ENCODE peak calls at places on chromosomes 3 and 15, in nine cellular contexts. L, X, G, O, U, B, C, E and Z are unnamed samples.

GRCh38 chr3:13623101-13623654 is 74.3 kb downstream of the FBLN2 start:
- DNase-seq in L (no peak), X (no peak), G (no peak), O (no peak), U (no peak), B (no peak), C (no peak), E (no peak), Z (no peak)

GRCh38 chr3:99945328-99945995 is 127.8 kb downstream of the CMSS1 start:
- DNase-seq in L (no peak), X (no peak), G (no peak), O (no peak), U (no peak), B (no peak), C (no peak), E (no peak), Z (peak)

GRCh38 chr3:179666436-179667035 is 13.7 kb downstream of the USP13 start:
- DNase-seq in L (no peak), X (no peak), G (no peak), O (no peak), U (peak), B (no peak), C (no peak), E (no peak), Z (no peak)

GRCh38 chr3:61381745-61382392 is 130.6 kb upstream of the FHIT start:
- DNase-seq in L (no peak), X (no peak), G (peak), O (no peak), U (no peak), B (peak), C (no peak), E (peak), Z (peak)

GRCh38 chr3:68402519-68402918 is 529.8 kb downstream of the TAFA4 start:
- DNase-seq in L (no peak), X (no peak), G (no peak), O (no peak), U (no peak), B (no peak), C (no peak), E (no peak), Z (no peak)

GRCh38 chr3:83926291-83926690 is 1032.5 kb upstream of the CADM2 start:
- DNase-seq in L (no peak), X (no peak), G (no peak), O (no peak), U (no peak), B (no peak), C (no peak), E (no peak), Z (peak)

GRCh38 chr15:85500729-85501128 is 120.3 kb downstream of the AKAP13 start:
- DNase-seq in L (no peak), X (no peak), G (no peak), O (no peak), U (no peak), B (no peak), C (no peak), E (no peak), Z (no peak)

GRCh38 chr3:168117059-168117458 is 21.3 kb upstream of the GOLIM4 start:
- DNase-seq in L (no peak), X (no peak), G (no peak), O (no peak), U (no peak), B (no peak), C (no peak), E (no peak), Z (peak)

GRCh38 chr3:193403307-193403706 is 24.8 kb upstream of the ATP13A5 start:
- DNase-seq in L (no peak), X (no peak), G (no peak), O (no peak), U (no peak), B (no peak), C (no peak), E (no peak), Z (no peak)

GRCh38 chr3:159186581-159186980 is 384.7 kb downstream of the MFSD1 start:
- DNase-seq in L (no peak), X (no peak), G (no peak), O (no peak), U (no peak), B (no peak), C (no peak), E (no peak), Z (no peak)

GRCh38 chr15:80780416-80781221 is 1.4 kb downstream of the CEMIP start:
- DNase-seq in L (no peak), X (peak), G (peak), O (no peak), U (peak), B (no peak), C (no peak), E (peak), Z (peak)

GRCh38 chr3:33808559-33808958 is 10.1 kb downstream of the PDCD6IP start:
- DNase-seq in L (no peak), X (no peak), G (no peak), O (no peak), U (no peak), B (no peak), C (no peak), E (peak), Z (no peak)

GRCh38 chr15:89486726-89487050 is 9.7 kb downstream of the RHCG start:
- DNase-seq in L (peak), X (peak), G (peak), O (no peak), U (peak), B (no peak), C (no peak), E (no peak), Z (no peak)

GRCh38 chr3:196159952-196160804 is 51.0 kb downstream of the ZDHHC19 start:
- DNase-seq in L (no peak), X (no peak), G (peak), O (no peak), U (peak), B (peak), C (no peak), E (peak), Z (no peak)

GRCh38 chr3:182309120-182309519 is 484.2 kb upstream of the ATP11B start:
- DNase-seq in L (no peak), X (no peak), G (no peak), O (no peak), U (no peak), B (peak), C (no peak), E (no peak), Z (peak)

GRCh38 chr3:124076231-124076630 is 84.3 kb upstream of the ROPN1 start:
- DNase-seq in L (no peak), X (no peak), G (no peak), O (no peak), U (no peak), B (no peak), C (no peak), E (no peak), Z (no peak)

GRCh38 chr15:73127302-73127936 is 75.2 kb downstream of the NEO1 start:
- DNase-seq in L (no peak), X (peak), G (peak), O (no peak), U (no peak), B (peak), C (no peak), E (peak), Z (peak)

GRCh38 chr3:60431599-60431958 is 819.7 kb downstream of the FHIT start:
- DNase-seq in L (no peak), X (no peak), G (no peak), O (no peak), U (no peak), B (peak), C (no peak), E (no peak), Z (no peak)

GRCh38 chr3:98846101-98846500 is 55.4 kb downstream of the DCBLD2 start:
- DNase-seq in L (no peak), X (no peak), G (no peak), O (no peak), U (no peak), B (no peak), C (no peak), E (peak), Z (no peak)

GRCh38 chr15:40469776-40470390 is 901 bp upstream of the CHST14 start:
- DNase-seq in L (no peak), X (no peak), G (no peak), O (no peak), U (peak), B (no peak), C (no peak), E (no peak), Z (no peak)

GRCh38 chr3:101484805-101485620 is 28.0 kb downstream of the SENP7 start:
- DNase-seq in L (no peak), X (no peak), G (no peak), O (no peak), U (no peak), B (no peak), C (no peak), E (peak), Z (peak)

GRCh38 chr3:9820944-9821343 is 10.9 kb downstream of the TTLL3 start:
- DNase-seq in L (no peak), X (no peak), G (no peak), O (no peak), U (no peak), B (peak), C (no peak), E (peak), Z (peak)

GRCh38 chr15:45635763-45636292 is 999 bp downstream of the SQOR start:
- DNase-seq in L (no peak), X (no peak), G (no peak), O (no peak), U (no peak), B (no peak), C (no peak), E (no peak), Z (no peak)

GRCh38 chr3:45975696-45976095 is 19.9 kb downstream of the FYCO1 start:
- DNase-seq in L (no peak), X (no peak), G (no peak), O (no peak), U (no peak), B (no peak), C (no peak), E (no peak), Z (no peak)

GRCh38 chr3:72143322-72143721 is 358.4 kb upstream of the PROK2 start:
- DNase-seq in L (no peak), X (no peak), G (no peak), O (no peak), U (no peak), B (no peak), C (no peak), E (peak), Z (no peak)

GRCh38 chr3:53978386-53978785 is 86.7 kb upstream of the SELENOK start:
- DNase-seq in L (no peak), X (no peak), G (no peak), O (no peak), U (no peak), B (no peak), C (no peak), E (no peak), Z (no peak)

GRCh38 chr3:148797822-148798221 is 29.8 kb upstream of the CPB1 start:
- DNase-seq in L (no peak), X (no peak), G (no peak), O (no peak), U (no peak), B (no peak), C (no peak), E (no peak), Z (no peak)

GRCh38 chr3:180680097-180680430 is 775 bp upstream of the CCDC39 start:
- DNase-seq in L (peak), X (peak), G (peak), O (no peak), U (no peak), B (peak), C (no peak), E (peak), Z (no peak)